ENCODE peak calls at places on chromosomes 3 and 15, in seven cellular contexts. V is hepatocyte, D is neural progenitor cell, B is endothelial cell of umbilical vein, K is fibroblast of lung, X is GM23338, G is GM23248. S is an unnamed sample.

GRCh38 chr3:193788189-193788946 is 195.4 kb downstream of the OPA1 start:
- DNase-seq in V (peak), D (peak), B (peak), K (peak), X (peak), G (peak), S (no peak)

GRCh38 chr3:187963677-187964385 is 190.1 kb upstream of the LPP start:
- DNase-seq in V (no peak), D (no peak), B (no peak), K (no peak), X (no peak), G (peak), S (no peak)

GRCh38 chr3:179971280-179971679 is 65.5 kb downstream of the PEX5L start:
- DNase-seq in V (no peak), D (no peak), B (no peak), K (no peak), X (no peak), G (peak), S (no peak)

GRCh38 chr3:126509565-126510322 is 7.8 kb downstream of the UROC1 start:
- DNase-seq in V (no peak), D (no peak), B (no peak), K (no peak), X (no peak), G (no peak), S (no peak)

GRCh38 chr15:43433160-43433559 is 59.8 kb downstream of the TP53BP1 start:
- DNase-seq in V (no peak), D (no peak), B (no peak), K (peak), X (no peak), G (peak), S (no peak)

GRCh38 chr15:49731187-49731828 is 110.5 kb downstream of the DTWD1 start:
- DNase-seq in V (no peak), D (no peak), B (no peak), K (no peak), X (no peak), G (no peak), S (no peak)

GRCh38 chr15:57301307-57301706 is 75.0 kb upstream of the CGNL1 start:
- DNase-seq in V (no peak), D (no peak), B (no peak), K (no peak), X (no peak), G (no peak), S (no peak)

GRCh38 chr3:115581347-115582135 is 41.8 kb upstream of the GAP43 start:
- DNase-seq in V (peak), D (no peak), B (no peak), K (peak), X (no peak), G (peak), S (no peak)

GRCh38 chr3:189635385-189635784 is 4.2 kb downstream of the TP63 start:
- DNase-seq in V (no peak), D (peak), B (no peak), K (no peak), X (peak), G (no peak), S (no peak)

GRCh38 chr3:151776259-151776740 is 37.6 kb upstream of the AADAC start:
- DNase-seq in V (no peak), D (no peak), B (no peak), K (no peak), X (no peak), G (no peak), S (no peak)

GRCh38 chr15:28058082-28058481 is 41.0 kb downstream of the OCA2 start:
- DNase-seq in V (no peak), D (no peak), B (no peak), K (no peak), X (no peak), G (no peak), S (no peak)

GRCh38 chr15:63599401-63600000 is 2.3 kb downstream of the FBXL22 start:
- DNase-seq in V (peak), D (peak), B (peak), K (peak), X (peak), G (peak), S (no peak)

GRCh38 chr3:143775401-143775970 is 72.8 kb downstream of the SLC9A9 start:
- DNase-seq in V (peak), D (peak), B (peak), K (peak), X (peak), G (peak), S (peak)

GRCh38 chr15:72345280-72345679 is 25.3 kb upstream of the CELF6 start:
- DNase-seq in V (no peak), D (no peak), B (no peak), K (no peak), X (no peak), G (no peak), S (no peak)

GRCh38 chr3:187051066-187051465 is 88.2 kb downstream of the RPL39L start:
- DNase-seq in V (no peak), D (no peak), B (no peak), K (no peak), X (no peak), G (no peak), S (no peak)

GRCh38 chr3:31008986-31009385 is 114.5 kb upstream of the GADL1 start:
- DNase-seq in V (no peak), D (no peak), B (no peak), K (peak), X (peak), G (peak), S (no peak)

GRCh38 chr3:178457506-178457905 is 78.7 kb upstream of the KCNMB2 start:
- DNase-seq in V (no peak), D (no peak), B (no peak), K (no peak), X (no peak), G (no peak), S (no peak)

GRCh38 chr3:134709563-134710312 is 58.9 kb upstream of the KY start:
- DNase-seq in V (no peak), D (no peak), B (no peak), K (peak), X (peak), G (peak), S (no peak)

GRCh38 chr3:150324825-150325224 is 83.3 kb upstream of the TSC22D2 start:
- DNase-seq in V (no peak), D (no peak), B (no peak), K (peak), X (no peak), G (peak), S (no peak)

GRCh38 chr15:101489633-101490407 is at the start of gene PCSK6:
- DNase-seq in V (peak), D (peak), B (no peak), K (peak), X (peak), G (peak), S (no peak)

GRCh38 chr15:40630313-40630712 is 36.3 kb downstream of the KNL1 start:
- DNase-seq in V (no peak), D (no peak), B (no peak), K (no peak), X (no peak), G (no peak), S (no peak)

GRCh38 chr15:74569731-74570070 is 28.7 kb downstream of the ARID3B start:
- DNase-seq in V (no peak), D (no peak), B (no peak), K (no peak), X (no peak), G (no peak), S (no peak)

GRCh38 chr3:9779721-9780450 is 10.1 kb upstream of the CAMK1 start:
- DNase-seq in V (no peak), D (no peak), B (no peak), K (no peak), X (no peak), G (no peak), S (peak)

GRCh38 chr3:127100459-127101410 is 92.2 kb upstream of the PRR23E start:
- DNase-seq in V (no peak), D (no peak), B (no peak), K (no peak), X (no peak), G (no peak), S (no peak)

GRCh38 chr3:140288575-140288974 is 353.6 kb downstream of the CLSTN2 start:
- DNase-seq in V (no peak), D (no peak), B (no peak), K (peak), X (no peak), G (peak), S (no peak)

GRCh38 chr3:12180218-12180617 is 21.5 kb upstream of the TIMP4 start:
- DNase-seq in V (no peak), D (no peak), B (peak), K (peak), X (no peak), G (peak), S (no peak)

GRCh38 chr3:3800685-3801509 is 1.7 kb downstream of the LRRN1 start:
- DNase-seq in V (peak), D (peak), B (no peak), K (peak), X (peak), G (peak), S (no peak)
- TF ChIP-seq EZH2 in V (peak), D (no peak), B (no peak), K (peak), X (no peak), G (peak), S (no peak)

GRCh38 chr3:129046037-129046731 is 14.4 kb upstream of the GP9 start:
- DNase-seq in V (no peak), D (no peak), B (no peak), K (no peak), X (peak), G (peak), S (no peak)
- TF ChIP-seq EZH2 in V (no peak), D (no peak), B (peak), K (no peak), X (no peak), G (peak), S (no peak)

GRCh38 chr15:84079885-84080777 is 155.4 kb upstream of the GOLGA6L4 start:
- DNase-seq in V (peak), D (peak), B (no peak), K (peak), X (peak), G (peak), S (no peak)
- TF ChIP-seq EZH2 in V (peak), D (peak), B (peak), K (peak), X (no peak), G (no peak), S (peak)

GRCh38 chr15:89361451-89362202 is 27.0 kb upstream of the POLG start:
- DNase-seq in V (peak), D (peak), B (peak), K (peak), X (peak), G (peak), S (no peak)

GRCh38 chr15:89363770-89364169 is 29.1 kb upstream of the POLG start:
- DNase-seq in V (no peak), D (no peak), B (no peak), K (no peak), X (no peak), G (no peak), S (no peak)

GRCh38 chr15:89364341-89364740 is 29.7 kb upstream of the POLG start:
- DNase-seq in V (no peak), D (no peak), B (no peak), K (no peak), X (no peak), G (no peak), S (no peak)

GRCh38 chr15:89363133-89363532 is 28.5 kb upstream of the POLG start:
- DNase-seq in V (no peak), D (no peak), B (no peak), K (no peak), X (no peak), G (no peak), S (no peak)

GRCh38 chr15:89362203-89363101 is 27.8 kb upstream of the POLG start:
- DNase-seq in V (no peak), D (peak), B (no peak), K (no peak), X (peak), G (no peak), S (no peak)
- TF ChIP-seq EZH2 in V (no peak), D (peak), B (peak), K (peak), X (peak), G (no peak), S (no peak)

DNA sequence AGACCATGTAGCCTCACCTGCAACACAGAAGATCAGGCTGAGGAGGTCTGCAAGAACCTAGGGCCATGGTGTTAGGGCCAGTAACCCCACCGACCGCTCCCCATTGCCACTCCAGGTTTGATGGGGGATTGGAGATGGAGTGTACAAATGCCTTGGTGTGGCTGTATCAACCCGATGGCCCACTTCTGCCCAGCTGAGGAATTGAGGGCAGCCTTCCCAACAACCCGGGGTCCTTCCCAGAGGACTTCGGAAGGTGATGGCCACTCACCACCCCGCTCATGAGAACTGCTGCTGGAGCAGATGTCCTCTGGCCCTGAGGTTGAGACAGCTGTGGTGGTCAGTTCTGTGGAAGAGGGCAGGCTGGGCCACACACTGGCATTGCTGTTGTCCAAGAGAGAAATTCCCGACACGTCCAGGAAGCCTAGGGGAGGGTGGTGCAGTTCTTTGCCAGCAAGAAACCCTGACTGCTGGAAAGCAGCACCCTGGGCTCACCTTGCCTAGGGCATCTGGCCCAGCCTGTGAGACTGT is 8.9 kb downstream of the GORASP1 start:
- DNase-seq in V (no peak), D (no peak), B (no peak), K (no peak), X (no peak), G (no peak), S (no peak)
- TF ChIP-seq EZH2 in V (no peak), D (no peak), B (no peak), K (no peak), X (no peak), G (no peak), S (no peak)

S was measured in SK-N-MC.